ENCODE peak calls at places on chromosomes 11 and 22, in six cellular contexts. One of them, this sample, is unnamed.

GRCh38 chr11:129312741-129313587 is 62.7 kb upstream of the BARX2 start:
- DNase-seq in GM12878: no peak
- DNase-seq in K562: no peak
- DNase-seq in HepG2: no peak
- DNase-seq in GM12891: no peak
- DNase-seq in H1: no peak
- DNase-seq in this sample: no peak

GRCh38 chr11:79439893-79440450 is 858 bp downstream of the TENM4 start:
- DNase-seq in GM12878: no peak
- DNase-seq in K562: no peak
- DNase-seq in HepG2: no peak
- DNase-seq in GM12891: no peak
- DNase-seq in H1: peak
- DNase-seq in this sample: peak

GRCh38 chr11:77136074-77136473 is 8.0 kb downstream of the MYO7A start:
- DNase-seq in GM12878: no peak
- DNase-seq in K562: no peak
- DNase-seq in HepG2: no peak
- DNase-seq in GM12891: no peak
- DNase-seq in H1: no peak
- DNase-seq in this sample: no peak

GRCh38 chr11:11780843-11781242 is 60.9 kb upstream of the USP47 start:
- DNase-seq in GM12878: no peak
- DNase-seq in K562: no peak
- DNase-seq in HepG2: no peak
- DNase-seq in GM12891: no peak
- DNase-seq in H1: no peak
- DNase-seq in this sample: no peak

GRCh38 chr11:66231561-66231960 is 36.9 kb upstream of the RAB1B start:
- DNase-seq in GM12878: no peak
- DNase-seq in K562: no peak
- DNase-seq in HepG2: no peak
- DNase-seq in GM12891: no peak
- DNase-seq in H1: no peak
- DNase-seq in this sample: no peak

GRCh38 chr11:11569936-11570491 is 51.8 kb downstream of the GALNT18 start:
- DNase-seq in GM12878: no peak
- DNase-seq in K562: no peak
- DNase-seq in HepG2: no peak
- DNase-seq in GM12891: no peak
- DNase-seq in H1: no peak
- DNase-seq in this sample: no peak

GRCh38 chr11:2531987-2532703 is 87.3 kb downstream of the KCNQ1 start:
- DNase-seq in GM12878: no peak
- DNase-seq in K562: no peak
- DNase-seq in HepG2: no peak
- DNase-seq in GM12891: no peak
- DNase-seq in H1: no peak
- DNase-seq in this sample: no peak

GRCh38 chr11:64206457-64207246 is at the start of gene FERMT3:
- DNase-seq in GM12878: peak
- DNase-seq in K562: peak
- DNase-seq in HepG2: no peak
- DNase-seq in GM12891: peak
- DNase-seq in H1: no peak
- DNase-seq in this sample: peak

GRCh38 chr11:69149646-69150045 is 6.1 kb upstream of the SMIM38 start:
- DNase-seq in GM12878: no peak
- DNase-seq in K562: no peak
- DNase-seq in HepG2: no peak
- DNase-seq in GM12891: no peak
- DNase-seq in H1: no peak
- DNase-seq in this sample: no peak

GRCh38 chr22:35538801-35539321 is 1.8 kb upstream of the RASD2 start:
- DNase-seq in GM12878: no peak
- DNase-seq in K562: peak
- DNase-seq in HepG2: no peak
- DNase-seq in GM12891: no peak
- DNase-seq in H1: peak
- DNase-seq in this sample: no peak

GRCh38 chr22:43534916-43535315 is 123.1 kb downstream of the MPPED1 start:
- DNase-seq in GM12878: no peak
- DNase-seq in K562: no peak
- DNase-seq in HepG2: no peak
- DNase-seq in GM12891: no peak
- DNase-seq in H1: no peak
- DNase-seq in this sample: no peak

GRCh38 chr11:2441171-2441570 is 3.1 kb downstream of the TRPM5 start:
- DNase-seq in GM12878: no peak
- DNase-seq in K562: no peak
- DNase-seq in HepG2: no peak
- DNase-seq in GM12891: no peak
- DNase-seq in H1: no peak
- DNase-seq in this sample: no peak

GRCh38 chr22:35809816-35810215 is 92.1 kb downstream of the APOL5 start:
- DNase-seq in GM12878: no peak
- DNase-seq in K562: no peak
- DNase-seq in HepG2: peak
- DNase-seq in GM12891: no peak
- DNase-seq in H1: no peak
- DNase-seq in this sample: no peak

GRCh38 chr11:33445761-33446161 is 188.6 kb downstream of the HIPK3 start:
- DNase-seq in GM12878: no peak
- DNase-seq in K562: no peak
- DNase-seq in HepG2: peak
- DNase-seq in GM12891: no peak
- DNase-seq in H1: no peak
- DNase-seq in this sample: no peak

GRCh38 chr11:6095798-6096197 is 11.7 kb upstream of the OR56B4 start:
- DNase-seq in GM12878: no peak
- DNase-seq in K562: no peak
- DNase-seq in HepG2: no peak
- DNase-seq in GM12891: no peak
- DNase-seq in H1: no peak
- DNase-seq in this sample: no peak

GRCh38 chr11:6096417-6096816 is 11.1 kb upstream of the OR56B4 start:
- DNase-seq in GM12878: no peak
- DNase-seq in K562: no peak
- DNase-seq in HepG2: no peak
- DNase-seq in GM12891: no peak
- DNase-seq in H1: no peak
- DNase-seq in this sample: no peak

GRCh38 chr11:6099577-6099976 is 7.9 kb upstream of the OR56B4 start:
- DNase-seq in GM12878: no peak
- DNase-seq in K562: no peak
- DNase-seq in HepG2: no peak
- DNase-seq in GM12891: no peak
- DNase-seq in H1: no peak
- DNase-seq in this sample: no peak
- TF ChIP-seq TAF1 in GM12878: no peak
- TF ChIP-seq TAF1 in K562: no peak
- TF ChIP-seq TAF1 in HepG2: no peak
- TF ChIP-seq TAF1 in GM12891: no peak
- TF ChIP-seq TAF1 in H1: no peak
- TF ChIP-seq TAF1 in this sample: no peak

GRCh38 chr11:46338636-46338987 is 8.7 kb upstream of the DGKZ start:
- DNase-seq in GM12878: no peak
- DNase-seq in K562: no peak
- DNase-seq in HepG2: no peak
- DNase-seq in GM12891: no peak
- DNase-seq in H1: no peak
- DNase-seq in this sample: no peak

GRCh38 chr11:46341454-46341853 is 5.8 kb upstream of the DGKZ start:
- DNase-seq in GM12878: no peak
- DNase-seq in K562: no peak
- DNase-seq in HepG2: no peak
- DNase-seq in GM12891: no peak
- DNase-seq in H1: no peak
- DNase-seq in this sample: no peak

GRCh38 chr11:46337626-46338345 is 9.5 kb upstream of the DGKZ start:
- DNase-seq in GM12878: no peak
- DNase-seq in K562: peak
- DNase-seq in HepG2: no peak
- DNase-seq in GM12891: no peak
- DNase-seq in H1: no peak
- DNase-seq in this sample: no peak

GRCh38 chr11:46339816-46340215 is 7.4 kb upstream of the DGKZ start:
- DNase-seq in GM12878: no peak
- DNase-seq in K562: no peak
- DNase-seq in HepG2: no peak
- DNase-seq in GM12891: no peak
- DNase-seq in H1: no peak
- DNase-seq in this sample: no peak

DNA sequence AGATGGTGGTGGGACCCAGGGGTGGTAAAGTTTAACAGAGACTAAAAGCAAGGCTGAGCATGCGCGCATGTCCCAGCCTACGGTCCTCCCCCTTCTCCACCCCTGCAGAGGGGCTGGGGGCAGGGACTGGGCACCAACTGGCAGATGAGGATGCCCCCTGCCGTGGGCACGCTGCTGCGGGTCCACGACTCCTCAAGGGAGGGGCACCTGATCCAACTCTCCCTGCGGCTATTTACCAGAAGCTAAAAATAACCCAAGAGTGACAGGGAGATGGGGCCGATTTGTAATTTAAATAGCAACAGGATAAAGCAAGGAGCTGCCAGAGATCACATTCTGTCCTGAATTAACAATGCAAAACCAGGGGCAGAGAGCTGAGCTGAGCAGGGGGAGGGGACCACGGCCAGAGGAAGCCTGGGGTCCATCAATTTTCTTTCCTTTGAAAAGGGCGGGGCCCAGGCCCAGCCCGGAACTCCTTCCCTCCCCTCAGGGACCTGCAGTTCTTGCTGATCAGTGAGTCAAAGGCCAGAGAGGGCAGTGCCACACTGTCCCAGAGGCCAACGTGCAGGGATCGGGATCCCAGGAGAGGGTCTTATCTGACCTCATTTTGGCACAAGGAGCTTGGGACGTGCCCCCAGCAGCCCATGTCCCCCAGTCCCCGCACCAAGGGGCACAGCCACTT is 8.1 kb upstream of the DGKZ start:
- DNase-seq in GM12878: no peak
- DNase-seq in K562: no peak
- DNase-seq in HepG2: no peak
- DNase-seq in GM12891: no peak
- DNase-seq in H1: peak
- DNase-seq in this sample: no peak
- TF ChIP-seq POLR2AphosphoS5 in GM12878: no peak
- TF ChIP-seq POLR2AphosphoS5 in K562: no peak
- TF ChIP-seq POLR2AphosphoS5 in HepG2: no peak
- TF ChIP-seq POLR2AphosphoS5 in GM12891: no peak
- TF ChIP-seq POLR2AphosphoS5 in H1: no peak
- TF ChIP-seq POLR2AphosphoS5 in this sample: no peak

GRCh38 chr22:41285441-41285819 is 557 bp downstream of the RANGAP1 start:
- DNase-seq in GM12878: no peak
- DNase-seq in K562: peak
- DNase-seq in HepG2: peak
- DNase-seq in GM12891: peak
- DNase-seq in H1: peak
- DNase-seq in this sample: peak

GRCh38 chr22:41284465-41284864 is 1.5 kb downstream of the RANGAP1 start:
- DNase-seq in GM12878: no peak
- DNase-seq in K562: no peak
- DNase-seq in HepG2: no peak
- DNase-seq in GM12891: no peak
- DNase-seq in H1: no peak
- DNase-seq in this sample: no peak

GRCh38 chr22:41288245-41288946 is 2.4 kb upstream of the RANGAP1 start:
- DNase-seq in GM12878: no peak
- DNase-seq in K562: no peak
- DNase-seq in HepG2: peak
- DNase-seq in GM12891: no peak
- DNase-seq in H1: no peak
- DNase-seq in this sample: no peak

GRCh38 chr22:41285820-41286638 is at the start of gene RANGAP1:
- DNase-seq in GM12878: peak
- DNase-seq in K562: peak
- DNase-seq in HepG2: peak
- DNase-seq in GM12891: peak
- DNase-seq in H1: peak
- DNase-seq in this sample: peak

GRCh38 chr22:41286639-41287091 is 678 bp upstream of the RANGAP1 start:
- DNase-seq in GM12878: peak
- DNase-seq in K562: no peak
- DNase-seq in HepG2: peak
- DNase-seq in GM12891: no peak
- DNase-seq in H1: no peak
- DNase-seq in this sample: no peak
- TF ChIP-seq POLR2A in GM12878: no peak
- TF ChIP-seq POLR2A in K562: no peak
- TF ChIP-seq POLR2A in HepG2: peak
- TF ChIP-seq POLR2A in GM12891: no peak
- TF ChIP-seq POLR2A in H1: no peak
- TF ChIP-seq POLR2A in this sample: peak

DNA sequence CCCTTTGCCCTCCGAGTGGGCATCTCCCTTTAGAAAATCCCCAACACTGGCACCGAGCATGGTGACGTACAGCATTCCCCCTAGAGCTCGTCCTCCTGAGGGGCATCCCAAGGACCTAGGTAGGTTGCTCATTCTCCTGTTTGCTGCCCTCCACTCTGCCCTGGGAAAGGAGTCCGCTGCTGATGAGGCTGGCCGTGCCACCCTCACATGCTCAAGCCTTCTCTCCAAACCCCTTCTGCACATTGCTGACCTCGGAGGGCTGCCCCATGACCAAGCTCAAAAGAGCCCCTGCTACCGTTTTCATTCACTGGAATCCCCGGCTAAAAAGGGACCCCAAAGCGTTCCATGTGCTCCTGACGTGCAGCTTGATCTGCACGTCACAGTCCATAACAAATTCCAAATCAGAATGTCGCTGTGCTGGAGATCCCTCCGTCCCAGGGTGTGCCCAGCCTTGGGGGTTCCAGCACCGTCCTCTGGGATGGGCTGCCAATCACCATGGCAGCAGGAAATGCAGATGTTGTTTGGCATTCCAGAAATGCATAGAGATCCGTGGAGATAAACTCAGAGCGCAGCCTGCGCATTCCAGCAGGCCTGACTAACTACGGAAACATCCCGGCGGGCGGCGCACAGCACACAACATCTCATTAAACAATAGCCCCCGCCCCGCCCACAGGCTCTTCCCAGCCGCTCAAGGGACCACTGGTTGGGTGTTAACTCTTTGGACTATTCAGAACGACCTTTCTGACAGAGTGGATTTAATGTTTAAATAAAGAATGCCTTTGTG is 26.3 kb upstream of the GNB1L start:
- DNase-seq in GM12878: no peak
- DNase-seq in K562: peak
- DNase-seq in HepG2: peak
- DNase-seq in GM12891: peak
- DNase-seq in H1: peak
- DNase-seq in this sample: no peak
- TF ChIP-seq TAF1 in GM12878: no peak
- TF ChIP-seq TAF1 in K562: no peak
- TF ChIP-seq TAF1 in HepG2: no peak
- TF ChIP-seq TAF1 in GM12891: no peak
- TF ChIP-seq TAF1 in H1: peak
- TF ChIP-seq TAF1 in this sample: no peak

This sample was measured in GM12892.